ENCODE peak calls at places on chromosome 5, in six cellular contexts. One of them, this sample, is unnamed.

GRCh38 chr5:171599396-171599795 is 179.9 kb downstream of the FGF18 start:
- DNase-seq in CD8-positive, alpha-beta memory T cell: no peak
- DNase-seq in mesendoderm: no peak
- DNase-seq in ACHN: no peak
- DNase-seq in EL: no peak
- DNase-seq in NCI-H524 treated with DMSO at 0.1 percent for 48 hours: no peak
- DNase-seq in this sample: no peak

GRCh38 chr5:175520321-175520720 is 42.0 kb downstream of the SFXN1 start:
- DNase-seq in CD8-positive, alpha-beta memory T cell: peak; percentile 6
- DNase-seq in mesendoderm: no peak
- DNase-seq in EL: no peak
- DNase-seq in NCI-H524 treated with DMSO at 0.1 percent for 48 hours: peak; percentile 47
- DNase-seq in ACHN: no peak
- DNase-seq in this sample: no peak

GRCh38 chr5:136155769-136156168 is 23.1 kb downstream of the SMAD5 start:
- DNase-seq in ACHN: no peak
- DNase-seq in mesendoderm: no peak
- DNase-seq in NCI-H524 treated with DMSO at 0.1 percent for 48 hours: no peak
- DNase-seq in CD8-positive, alpha-beta memory T cell: no peak
- DNase-seq in EL: peak; percentile 29
- DNase-seq in this sample: no peak

GRCh38 chr5:151495330-151495729 is 47.9 kb downstream of the SLC36A1 start:
- DNase-seq in CD8-positive, alpha-beta memory T cell: no peak
- DNase-seq in mesendoderm: no peak
- DNase-seq in NCI-H524 treated with DMSO at 0.1 percent for 48 hours: no peak
- DNase-seq in ACHN: no peak
- DNase-seq in EL: no peak
- DNase-seq in this sample: no peak

GRCh38 chr5:149442563-149443182 is 63.6 kb upstream of the IL17B start:
- DNase-seq in NCI-H524 treated with DMSO at 0.1 percent for 48 hours: no peak
- DNase-seq in ACHN: peak; percentile 67
- DNase-seq in EL: peak; percentile 74
- DNase-seq in mesendoderm: peak; percentile 81
- DNase-seq in CD8-positive, alpha-beta memory T cell: peak; percentile 39
- DNase-seq in this sample: peak; percentile 13

GRCh38 chr5:177040814-177041410 is 18.4 kb downstream of the ZNF346 start:
- DNase-seq in EL: peak; percentile 26
- DNase-seq in NCI-H524 treated with DMSO at 0.1 percent for 48 hours: no peak
- DNase-seq in mesendoderm: no peak
- DNase-seq in CD8-positive, alpha-beta memory T cell: no peak
- DNase-seq in ACHN: no peak
- DNase-seq in this sample: no peak

GRCh38 chr5:123088031-123088805 is 823 bp upstream of the PRDM6 start:
- DNase-seq in ACHN: no peak
- DNase-seq in EL: no peak
- DNase-seq in CD8-positive, alpha-beta memory T cell: no peak
- DNase-seq in NCI-H524 treated with DMSO at 0.1 percent for 48 hours: no peak
- DNase-seq in mesendoderm: peak; percentile 51
- DNase-seq in this sample: no peak

GRCh38 chr5:86572825-86573224 is 44.9 kb upstream of the COX7C start:
- DNase-seq in EL: no peak
- DNase-seq in CD8-positive, alpha-beta memory T cell: no peak
- DNase-seq in NCI-H524 treated with DMSO at 0.1 percent for 48 hours: no peak
- DNase-seq in mesendoderm: peak; percentile 23
- DNase-seq in ACHN: no peak
- DNase-seq in this sample: no peak

GRCh38 chr5:83433891-83434290 is 37.7 kb upstream of the VCAN start:
- DNase-seq in mesendoderm: no peak
- DNase-seq in ACHN: no peak
- DNase-seq in EL: no peak
- DNase-seq in NCI-H524 treated with DMSO at 0.1 percent for 48 hours: no peak
- DNase-seq in CD8-positive, alpha-beta memory T cell: no peak
- DNase-seq in this sample: no peak

GRCh38 chr5:132396589-132397001 is 27.1 kb downstream of the SLC22A5 start:
- DNase-seq in CD8-positive, alpha-beta memory T cell: no peak
- DNase-seq in mesendoderm: peak; percentile 19
- DNase-seq in EL: peak; percentile 28
- DNase-seq in ACHN: no peak
- DNase-seq in NCI-H524 treated with DMSO at 0.1 percent for 48 hours: no peak
- DNase-seq in this sample: no peak

GRCh38 chr5:178619390-178619789 is 7.5 kb downstream of the CLK4 start:
- DNase-seq in mesendoderm: no peak
- DNase-seq in NCI-H524 treated with DMSO at 0.1 percent for 48 hours: no peak
- DNase-seq in ACHN: no peak
- DNase-seq in CD8-positive, alpha-beta memory T cell: no peak
- DNase-seq in EL: no peak
- DNase-seq in this sample: no peak